ENCODE peak calls at places on chromosome 16, in ten cellular contexts. G is activated CD8-positive, alpha-beta T cell treated with anti-CD3 and anti-CD28 coated beads, Interleukin-2, amount 10 ng/mL, durations not matched to agents 7 days and 5 days; P is left lung; X is K562; N is activated naive CD8-positive, alpha-beta T cell treated with anti-CD3 and anti-CD28 coated beads, Interleukin-2, amount 10 ng/mL, durations not matched to agents 7 days and 5 days; H is T-cell; E is GM23338; S is PC-3; K is gastroesophageal sphincter; Y is CD4-positive, CD25-positive, alpha-beta regulatory T cell. L is an unnamed sample.
A peak's percentile ranks its signal among the peaks of the same experiment; 100 is the strongest.

GRCh38 chr16:67447508-67448076 is 16.7 kb downstream of the HSD11B2 start:
- ATAC-seq in G (peak; percentile 92), E (peak; percentile 35), X (peak; percentile 90), H (peak; percentile 58), S (peak; percentile 48), Y (peak; percentile 50), K (no peak), P (peak; percentile 14), N (peak; percentile 74), L (peak; percentile 57)

GRCh38 chr16:1443980-1444729 is at the start of gene CCDC154:
- ATAC-seq in P (no peak), X (no peak), S (no peak), H (no peak), G (no peak), Y (no peak), K (no peak), E (peak; percentile 10), N (no peak), L (no peak)

GRCh38 chr16:55842369-55843104 is 9.6 kb upstream of the CES1 start:
- ATAC-seq in G (peak; percentile 36), X (peak; percentile 85), P (peak; percentile 88), Y (peak; percentile 39), N (no peak), E (peak; percentile 87), H (no peak), S (peak; percentile 55), K (no peak), L (no peak)

GRCh38 chr16:23905027-23905426 is 69.2 kb downstream of the PRKCB start:
- ATAC-seq in E (peak; percentile 92), S (no peak), Y (no peak), X (no peak), H (no peak), G (no peak), P (peak; percentile 72), N (no peak), K (peak; percentile 93), L (no peak)

GRCh38 chr16:29675811-29676643 is 3.0 kb upstream of the QPRT start:
- ATAC-seq in S (peak; percentile 33), E (peak; percentile 49), N (peak; percentile 60), G (peak; percentile 65), P (peak; percentile 52), X (peak; percentile 69), H (peak; percentile 76), K (peak; percentile 40), Y (peak; percentile 54), L (peak; percentile 46)

GRCh38 chr16:72309001-72309400 is 137.0 kb upstream of the PMFBP1 start:
- ATAC-seq in K (no peak), H (no peak), S (no peak), Y (no peak), E (no peak), G (no peak), P (no peak), N (no peak), X (no peak), L (no peak)

GRCh38 chr16:68995011-68995504 is 110.4 kb upstream of the HAS3 start:
- ATAC-seq in S (peak; percentile 20), Y (no peak), K (no peak), H (no peak), G (no peak), N (no peak), E (peak; percentile 92), P (peak; percentile 72), X (peak; percentile 83), L (peak; percentile 95)

GRCh38 chr16:79137528-79137927 is 463.0 kb downstream of the MAF start:
- ATAC-seq in E (no peak), S (no peak), Y (no peak), G (no peak), N (no peak), K (no peak), P (no peak), H (no peak), X (no peak), L (no peak)

GRCh38 chr16:54287018-54287757 is 601 bp upstream of the IRX3 start:
- ATAC-seq in S (no peak), G (no peak), X (no peak), K (no peak), E (peak; percentile 25), P (peak; percentile 8), H (no peak), N (no peak), Y (no peak), L (no peak)

GRCh38 chr16:23869052-23869451 is 33.3 kb downstream of the PRKCB start:
- ATAC-seq in E (peak; percentile 79), Y (no peak), S (no peak), N (peak; percentile 79), H (peak; percentile 23), P (no peak), G (peak; percentile 80), K (no peak), X (no peak), L (no peak)